ENCODE peak calls at places on chromosomes 7 and 10, in four cellular contexts. P is HepG2, T is GM12891, Y is K562. L is an unnamed sample.

GRCh38 chr10:44864042-44864436 is 47.1 kb upstream of the TMEM72 start:
- DNase-seq in P (no peak), T (no peak), Y (no peak), L (no peak)

GRCh38 chr10:34102237-34102673 is 712.8 kb downstream of the PARD3 start:
- DNase-seq in P (no peak), T (no peak), Y (no peak), L (no peak)

GRCh38 chr10:74835963-74836362 is 9.6 kb downstream of the KAT6B start:
- DNase-seq in P (no peak), T (no peak), Y (no peak), L (no peak)

GRCh38 chr10:42988069-42988468 is 88.8 kb upstream of the RET start:
- DNase-seq in P (no peak), T (peak), Y (no peak), L (no peak)

GRCh38 chr10:14219411-14219810 is 111.3 kb downstream of the FRMD4A start:
- DNase-seq in P (no peak), T (no peak), Y (no peak), L (no peak)

GRCh38 chr7:22454446-22454845 is 45.5 kb downstream of the STEAP1B start:
- DNase-seq in P (no peak), T (no peak), Y (no peak), L (no peak)

GRCh38 chr10:70404906-70405824 is 1.2 kb downstream of the EIF4EBP2 start:
- DNase-seq in P (peak), T (no peak), Y (peak), L (no peak)

GRCh38 chr10:125637496-125637895 is 45.5 kb downstream of the TEX36 start:
- DNase-seq in P (no peak), T (no peak), Y (no peak), L (no peak)

GRCh38 chr7:55034776-55035175 is 16.0 kb downstream of the EGFR start:
- DNase-seq in P (peak), T (no peak), Y (no peak), L (no peak)

GRCh38 chr7:157021893-157022680 is 11.6 kb upstream of the MNX1 start:
- DNase-seq in P (no peak), T (no peak), Y (no peak), L (no peak)

DNA sequence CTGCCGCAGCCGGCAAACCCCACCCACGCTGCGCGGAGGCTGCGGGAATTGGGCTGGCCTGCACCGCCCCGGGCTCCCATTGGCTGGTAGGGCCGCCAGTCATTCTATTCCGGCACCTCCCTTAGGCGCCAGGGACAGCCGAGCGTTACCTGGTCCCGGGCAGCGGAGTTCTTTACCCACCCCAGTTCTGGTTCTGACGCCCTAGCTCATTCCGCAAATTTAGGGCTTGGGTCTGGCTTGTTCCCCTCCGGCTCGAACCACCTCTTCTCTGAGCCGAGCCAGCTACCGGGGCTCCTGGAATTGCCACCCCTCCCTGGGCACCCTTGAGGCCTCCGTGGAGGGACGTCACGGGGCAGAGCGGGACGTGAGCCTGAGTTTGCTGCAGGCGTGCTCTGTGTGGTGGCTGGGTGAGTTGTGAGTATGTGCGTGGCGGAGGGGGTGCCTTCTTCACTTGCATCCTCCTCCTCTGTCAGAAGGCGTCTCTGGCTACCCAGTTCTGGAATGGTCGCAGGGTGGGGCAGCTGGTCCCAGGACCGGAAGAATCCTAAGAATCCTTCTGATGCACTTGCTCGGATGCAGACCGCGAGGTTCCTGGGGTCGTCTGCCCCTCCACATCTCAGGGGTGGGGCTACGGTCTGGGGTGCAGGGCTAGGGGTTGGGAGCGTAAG is at the start of the genes PDZD7 and SFXN3:
- DNase-seq in P (peak), T (peak), Y (peak), L (peak)
- TF ChIP-seq POLR2A in P (no peak), T (no peak), Y (no peak), L (no peak)

DNA sequence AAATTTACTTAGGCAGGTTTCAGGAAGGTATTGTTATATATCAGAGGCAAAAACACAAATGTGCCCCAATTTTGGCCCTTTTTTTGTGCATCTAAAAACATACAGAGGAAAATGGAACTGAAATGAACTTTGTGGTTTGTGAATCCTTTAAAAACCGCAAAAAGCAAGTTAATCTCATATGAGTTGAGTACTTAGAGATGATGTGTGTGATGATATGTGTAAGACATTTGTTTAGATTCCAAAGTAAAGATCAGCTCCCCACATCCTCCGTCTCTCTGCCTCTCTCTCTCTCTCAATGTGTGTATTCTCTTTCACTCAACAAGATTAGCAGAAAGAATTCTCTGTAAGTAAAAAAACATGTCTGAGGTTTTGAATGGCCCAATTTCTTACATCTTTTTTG is 201.9 kb downstream of the MALRD1 start:
- DNase-seq in P (no peak), T (no peak), Y (no peak), L (no peak)
- TF ChIP-seq TAF1 in P (no peak), T (no peak), Y (no peak), L (no peak)

GRCh38 chr7:111788426-111788825 is 226.1 kb upstream of the IMMP2L start:
- DNase-seq in P (no peak), T (no peak), Y (no peak), L (no peak)
- TF ChIP-seq POLR2AphosphoS5 in P (no peak), T (no peak), Y (no peak), L (no peak)

GRCh38 chr7:47352394-47352968 is 229.4 kb downstream of the TNS3 start:
- DNase-seq in P (no peak), T (no peak), Y (no peak), L (no peak)

GRCh38 chr7:47357398-47357797 is 224.5 kb downstream of the TNS3 start:
- DNase-seq in P (no peak), T (no peak), Y (no peak), L (no peak)

GRCh38 chr7:47355684-47356083 is 226.2 kb downstream of the TNS3 start:
- DNase-seq in P (no peak), T (no peak), Y (no peak), L (no peak)

GRCh38 chr7:47356261-47356660 is 225.7 kb downstream of the TNS3 start:
- DNase-seq in P (no peak), T (no peak), Y (no peak), L (no peak)

GRCh38 chr7:47354831-47355541 is 226.9 kb downstream of the TNS3 start:
- DNase-seq in P (no peak), T (no peak), Y (peak), L (no peak)
- TF ChIP-seq POLR2A in P (no peak), T (no peak), Y (no peak), L (no peak)

GRCh38 chr10:114584419-114584818 is 73.7 kb downstream of the ABLIM1 start:
- DNase-seq in P (no peak), T (no peak), Y (no peak), L (no peak)
- TF ChIP-seq TAF1 in P (no peak), T (no peak), Y (no peak), L (no peak)

GRCh38 chr7:42678315-42678714 is 233.6 kb downstream of the C7orf25 start:
- DNase-seq in P (no peak), T (no peak), Y (no peak), L (no peak)

GRCh38 chr7:42672339-42672990 is 239.4 kb downstream of the C7orf25 start:
- DNase-seq in P (no peak), T (no peak), Y (no peak), L (no peak)

GRCh38 chr7:42673951-42674350 is 237.9 kb downstream of the C7orf25 start:
- DNase-seq in P (no peak), T (no peak), Y (no peak), L (no peak)

GRCh38 chr7:42677751-42678231 is 234.1 kb downstream of the C7orf25 start:
- DNase-seq in P (no peak), T (no peak), Y (no peak), L (no peak)
- TF ChIP-seq POLR2AphosphoS5 in P (no peak), T (no peak), Y (no peak), L (no peak)

GRCh38 chr7:101450064-101450463 is 87.4 kb downstream of the COL26A1 start:
- DNase-seq in P (no peak), T (no peak), Y (no peak), L (no peak)

DNA sequence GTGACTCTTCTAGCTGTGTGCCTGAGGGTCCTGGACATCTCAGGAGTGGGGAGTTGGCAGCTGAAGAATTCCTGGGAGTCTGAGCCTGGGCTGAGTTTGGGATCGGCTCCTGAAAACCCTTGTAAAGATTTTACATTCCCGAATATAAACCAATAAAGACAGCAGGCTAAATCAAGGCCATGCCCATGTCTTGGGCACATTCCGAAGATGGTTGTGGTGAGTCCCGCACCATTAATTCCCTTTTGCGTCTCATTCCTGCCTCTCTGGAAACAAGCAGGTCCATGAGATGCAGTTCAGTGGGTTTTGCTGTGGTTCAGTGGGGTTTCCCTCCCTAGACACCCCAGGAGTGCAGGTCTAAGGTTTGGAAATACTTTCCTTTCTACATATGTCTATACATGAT is 90.9 kb downstream of the COL26A1 start:
- DNase-seq in P (no peak), T (no peak), Y (no peak), L (no peak)
- TF ChIP-seq POLR2A in P (no peak), T (no peak), Y (no peak), L (no peak)

GRCh38 chr7:39394105-39394504 is 172.1 kb upstream of the YAE1 start:
- DNase-seq in P (no peak), T (no peak), Y (no peak), L (no peak)

GRCh38 chr7:39404910-39405309 is 161.3 kb upstream of the YAE1 start:
- DNase-seq in P (no peak), T (no peak), Y (no peak), L (no peak)

GRCh38 chr7:39399976-39400375 is 166.2 kb upstream of the YAE1 start:
- DNase-seq in P (no peak), T (no peak), Y (no peak), L (no peak)

GRCh38 chr7:39400836-39401235 is 165.4 kb upstream of the YAE1 start:
- DNase-seq in P (no peak), T (no peak), Y (no peak), L (no peak)

DNA sequence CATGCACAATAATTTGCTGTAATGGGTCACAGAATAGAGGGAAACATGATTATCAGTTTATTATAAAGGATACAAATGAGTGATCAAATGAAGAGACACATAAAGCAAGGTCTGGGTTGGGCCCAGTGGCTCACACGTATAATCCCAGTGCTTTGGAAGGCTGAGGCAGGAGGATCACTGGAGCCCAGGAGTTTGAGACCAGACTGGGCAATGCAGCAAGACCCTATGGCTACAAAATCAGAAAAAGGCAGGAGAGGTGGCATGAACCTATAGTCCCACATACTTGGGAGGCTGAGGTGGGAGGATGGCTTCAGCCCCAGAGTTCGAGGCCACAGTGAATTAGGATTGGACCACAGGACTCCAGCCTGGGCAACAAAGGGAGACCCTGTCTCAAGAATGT is 166.7 kb upstream of the YAE1 start:
- DNase-seq in P (no peak), T (no peak), Y (no peak), L (no peak)
- TF ChIP-seq TAF1 in P (no peak), T (no peak), Y (no peak), L (no peak)

DNA sequence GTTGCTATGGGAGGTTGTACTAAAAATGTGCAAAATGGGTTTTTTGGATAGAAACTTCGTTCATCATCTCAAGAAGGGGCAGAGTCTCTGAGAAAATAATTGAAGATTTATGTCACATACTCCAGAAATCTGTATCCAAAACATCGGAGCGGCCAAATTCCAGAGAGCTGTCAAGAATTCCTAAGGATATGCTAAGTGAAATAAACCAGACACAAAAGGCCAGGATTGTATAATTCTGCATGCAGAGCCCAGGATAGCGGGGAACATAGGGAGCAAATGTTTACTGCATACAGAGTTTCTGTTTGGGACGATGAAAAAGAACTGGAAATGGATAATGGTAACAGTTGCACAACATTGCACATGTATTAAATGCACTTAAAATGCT is 224.2 kb upstream of the AUTS2 start:
- DNase-seq in P (no peak), T (no peak), Y (no peak), L (no peak)
- TF ChIP-seq POLR2AphosphoS5 in P (no peak), T (no peak), Y (no peak), L (no peak)